ENCODE peak calls at places on chromosomes 1 and 21, in four cellular contexts. A is thyroid gland, B is right lobe of liver, N is OCI-LY7. O is an unnamed sample.

GRCh38 chr21:45479691-45480675 is 62.3 kb downstream of the SLC19A1 start:
- DNase-seq in B (peak; percentile 27), A (no peak), N (no peak), O (no peak)

GRCh38 chr1:50155564-50155963 is 46.8 kb downstream of the ELAVL4 start:
- DNase-seq in B (no peak), N (no peak), A (no peak), O (no peak)

GRCh38 chr1:201750934-201751333 is 78.0 kb upstream of the IPO9 start:
- DNase-seq in N (no peak), B (no peak), A (no peak), O (no peak)

GRCh38 chr1:6723621-6724428 is 22.2 kb upstream of the DNAJC11 start:
- DNase-seq in N (no peak), B (no peak), A (peak; percentile 71), O (no peak)

GRCh38 chr1:218112862-218113261 is 172.2 kb upstream of the RRP15 start:
- DNase-seq in A (no peak), B (no peak), N (no peak), O (no peak)

GRCh38 chr1:19262047-19262446 is 10.4 kb downstream of the MRTO4 start:
- DNase-seq in N (no peak), B (no peak), A (no peak), O (no peak)

GRCh38 chr1:161091796-161092507 is 2.6 kb upstream of the NECTIN4 start:
- DNase-seq in A (no peak), N (no peak), B (no peak), O (no peak)

GRCh38 chr21:44778499-44778911 is 23.1 kb downstream of the UBE2G2 start:
- DNase-seq in N (no peak), B (no peak), A (no peak), O (no peak)

GRCh38 chr1:153363641-153364040 is 6.0 kb downstream of the S100A9 start:
- DNase-seq in A (no peak), B (no peak), N (no peak), O (no peak)

GRCh38 chr1:28045777-28046176 is 42.6 kb downstream of the EYA3 start:
- DNase-seq in A (no peak), B (no peak), N (no peak), O (no peak)

GRCh38 chr1:239125027-239125426 is 261.3 kb upstream of the CHRM3 start:
- DNase-seq in B (no peak), N (no peak), A (no peak), O (no peak)

GRCh38 chr1:51070011-51070410 is 32.0 kb upstream of the C1orf185 start:
- DNase-seq in A (no peak), B (no peak), N (no peak), O (no peak)

GRCh38 chr1:93600663-93601062 is 81.0 kb downstream of the BCAR3 start:
- DNase-seq in B (no peak), N (no peak), A (no peak), O (no peak)

GRCh38 chr1:30977105-30977504 is 68.5 kb upstream of the SDC3 start:
- DNase-seq in B (no peak), A (no peak), N (no peak), O (no peak)
- TF ChIP-seq CTCF in B (no peak), A (no peak), N (peak; percentile 51), O (no peak)

DNA sequence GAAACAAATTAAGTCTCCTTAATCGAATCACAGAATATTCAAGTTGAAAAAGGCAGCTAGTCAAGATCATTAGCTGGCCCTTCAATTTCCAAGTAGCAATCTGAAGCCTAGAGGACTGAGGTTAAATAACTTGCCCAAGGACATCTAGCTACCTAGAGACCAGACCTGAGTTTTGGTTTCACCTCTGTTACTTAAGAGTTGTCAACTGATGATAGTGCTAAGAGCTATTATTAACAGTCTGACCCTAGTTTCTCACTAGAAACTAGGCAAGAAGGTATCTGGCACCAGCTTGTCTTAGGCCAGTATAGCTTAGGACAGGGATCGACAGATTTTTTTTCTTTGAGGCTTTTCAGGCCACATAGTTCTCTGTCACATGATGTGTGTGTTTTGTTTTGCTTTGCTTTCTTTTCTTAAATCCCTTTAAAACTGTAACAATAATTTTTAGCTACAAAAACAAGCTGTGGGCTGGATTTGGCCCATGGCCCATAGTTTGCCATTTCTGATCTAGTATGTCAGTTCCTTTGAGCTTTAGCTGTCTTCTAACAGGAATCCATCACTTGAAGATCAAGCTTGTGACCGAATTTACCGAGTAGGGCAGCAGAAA is 23.2 kb downstream of the TRIM45 start:
- DNase-seq in B (no peak), N (no peak), A (no peak), O (no peak)
- H3K36me3 ChIP-seq in B (no peaks in the 10 kb centered on the region), N (peaks cover 100% of the 10 kb centered on the region), A (no peaks in the 10 kb centered on the region), O (peaks cover 33% of the 10 kb centered on the region)

DNA sequence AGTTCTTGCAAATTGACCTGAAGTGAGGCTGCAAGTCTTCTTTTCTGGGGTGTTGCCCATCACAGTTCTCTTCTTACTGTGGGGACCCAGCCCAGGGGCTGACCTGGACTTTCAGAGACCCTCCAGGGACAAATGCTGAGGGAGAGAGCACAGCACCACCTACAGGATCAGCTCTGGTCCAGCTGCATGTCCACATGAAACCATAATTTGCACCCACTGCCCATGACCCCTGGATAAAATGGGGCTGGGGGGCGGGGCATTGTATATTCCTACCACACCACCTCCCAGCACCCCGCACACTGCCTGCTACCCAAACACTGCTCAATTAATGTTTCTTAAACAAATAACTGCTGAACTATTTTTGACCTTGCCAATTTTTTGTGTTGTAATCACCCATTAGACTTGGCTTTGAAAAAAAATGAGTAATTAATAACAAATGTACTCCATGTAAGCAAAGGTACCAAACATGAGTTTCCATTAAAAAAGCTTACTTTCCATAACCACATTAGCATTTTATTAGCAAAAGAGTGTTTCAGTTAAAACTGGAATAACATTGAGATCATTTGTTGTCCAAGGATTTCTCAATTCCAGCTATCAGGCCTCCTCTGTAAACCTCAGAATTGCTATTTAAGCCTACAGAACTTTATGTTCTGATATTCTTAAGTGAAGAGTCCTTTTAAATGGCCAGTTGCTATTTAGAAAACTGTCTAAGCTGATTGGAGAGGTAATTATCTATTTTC is 168.0 kb upstream of the RAB4A start:
- DNase-seq in N (no peak), B (no peak), A (no peak), O (no peak)
- TF ChIP-seq CTCF in N (no peak), B (peak; percentile 30), A (no peak), O (no peak)

GRCh38 chr1:111702504-111703050 is 36.6 kb downstream of the INKA2 start:
- DNase-seq in N (no peak), B (no peak), A (no peak), O (no peak)
- H3K36me3 ChIP-seq in N (peaks cover 96% of the 10 kb centered on the region), B (peaks cover 13% of the 10 kb centered on the region), A (peaks cover 18% of the 10 kb centered on the region), O (peaks cover 99% of the 10 kb centered on the region)

DNA sequence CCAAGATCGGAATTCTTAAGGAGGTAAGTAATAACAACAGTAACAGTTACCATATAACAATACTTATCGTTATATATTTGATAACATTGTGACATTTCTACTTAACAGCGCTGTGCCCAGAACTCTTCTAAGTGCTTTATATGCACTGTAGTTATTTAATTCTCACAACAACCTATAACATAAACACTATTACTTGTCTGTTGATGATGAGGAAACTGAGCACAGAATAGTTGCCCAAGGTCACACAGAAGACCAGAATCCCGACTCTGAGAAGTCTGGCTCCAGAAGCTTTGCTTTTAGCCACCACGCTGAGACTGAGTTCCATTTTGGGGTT is 2.4 kb upstream of the ANXA9 start:
- DNase-seq in N (no peak), B (no peak), A (no peak), O (no peak)
- TF ChIP-seq CTCF in N (no peak), B (no peak), A (no peak), O (peak; percentile 18)

DNA sequence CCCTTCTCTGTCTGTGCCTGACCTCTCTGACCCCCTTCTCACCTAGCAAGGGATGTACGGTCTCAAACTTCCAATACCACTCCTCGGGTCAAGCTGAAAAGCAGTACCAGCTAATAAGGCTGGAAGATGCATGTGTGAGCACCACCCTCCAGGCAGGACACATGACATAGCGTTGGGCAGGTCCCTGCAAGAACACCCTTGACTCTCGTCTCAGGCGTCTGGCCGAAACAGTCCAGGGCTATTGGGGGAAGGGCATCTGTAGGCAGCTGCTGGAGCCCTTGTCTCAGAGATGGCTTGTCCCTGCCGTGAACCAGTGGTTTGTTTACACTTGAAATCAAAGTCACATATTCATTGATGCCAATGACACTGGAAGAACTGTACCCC is 56.5 kb downstream of the CD46 start:
- DNase-seq in N (no peak), A (no peak), B (no peak), O (no peak)
- H3K36me3 ChIP-seq in N (peaks cover 37% of the 10 kb centered on the region), A (peaks cover 83% of the 10 kb centered on the region), B (peaks cover 54% of the 10 kb centered on the region), O (peaks cover 100% of the 10 kb centered on the region)